ENCODE peak calls at places on chromosomes 3 and 15, in seven cellular contexts. H is OCI-LY7; F is A673; D is CD8-positive, alpha-beta memory T cell; O is left lung; J is sigmoid colon; E is heart right ventricle. P is an unnamed sample. For H3K4me1, the result is how much of the 10 kb centered on the place peaks cover.

GRCh38 chr15:82301296-82302016 is 38.8 kb downstream of the SAXO2 start:
- DNase-seq in H (no peak), F (no peak), D (no peak), O (no peak), J (no peak), E (no peak), P (no peak)

GRCh38 chr3:180987344-180987743 is 2.2 kb downstream of the DNAJC19 start:
- DNase-seq in H (no peak), F (no peak), D (no peak), O (no peak), J (no peak), E (no peak), P (no peak)

GRCh38 chr3:120678984-120679383 is 3.1 kb downstream of the HGD start:
- DNase-seq in H (peak), F (no peak), D (no peak), O (no peak), J (no peak), E (no peak), P (no peak)

GRCh38 chr15:51758645-51759044 is 7.2 kb downstream of the TMOD2 start:
- DNase-seq in H (no peak), F (no peak), D (no peak), O (no peak), J (peak), E (peak), P (no peak)

GRCh38 chr3:158718490-158719170 is 13.6 kb downstream of the RARRES1 start:
- DNase-seq in H (no peak), F (no peak), D (no peak), O (no peak), J (no peak), E (no peak), P (no peak)

GRCh38 chr3:38636464-38636863 is 13.0 kb downstream of the SCN5A start:
- DNase-seq in H (no peak), F (no peak), D (no peak), O (no peak), J (no peak), E (no peak), P (no peak)

GRCh38 chr3:147328711-147329110 is 77.6 kb downstream of the ZIC4 start:
- DNase-seq in H (no peak), F (no peak), D (no peak), O (no peak), J (no peak), E (no peak), P (no peak)

GRCh38 chr3:123110238-123110952 is 43.6 kb downstream of the PDIA5 start:
- DNase-seq in H (no peak), F (peak), D (no peak), O (no peak), J (no peak), E (no peak), P (no peak)

GRCh38 chr3:187490366-187490765 is 122.2 kb downstream of the RTP4 start:
- DNase-seq in H (no peak), F (no peak), D (no peak), O (no peak), J (no peak), E (no peak), P (no peak)

DNA sequence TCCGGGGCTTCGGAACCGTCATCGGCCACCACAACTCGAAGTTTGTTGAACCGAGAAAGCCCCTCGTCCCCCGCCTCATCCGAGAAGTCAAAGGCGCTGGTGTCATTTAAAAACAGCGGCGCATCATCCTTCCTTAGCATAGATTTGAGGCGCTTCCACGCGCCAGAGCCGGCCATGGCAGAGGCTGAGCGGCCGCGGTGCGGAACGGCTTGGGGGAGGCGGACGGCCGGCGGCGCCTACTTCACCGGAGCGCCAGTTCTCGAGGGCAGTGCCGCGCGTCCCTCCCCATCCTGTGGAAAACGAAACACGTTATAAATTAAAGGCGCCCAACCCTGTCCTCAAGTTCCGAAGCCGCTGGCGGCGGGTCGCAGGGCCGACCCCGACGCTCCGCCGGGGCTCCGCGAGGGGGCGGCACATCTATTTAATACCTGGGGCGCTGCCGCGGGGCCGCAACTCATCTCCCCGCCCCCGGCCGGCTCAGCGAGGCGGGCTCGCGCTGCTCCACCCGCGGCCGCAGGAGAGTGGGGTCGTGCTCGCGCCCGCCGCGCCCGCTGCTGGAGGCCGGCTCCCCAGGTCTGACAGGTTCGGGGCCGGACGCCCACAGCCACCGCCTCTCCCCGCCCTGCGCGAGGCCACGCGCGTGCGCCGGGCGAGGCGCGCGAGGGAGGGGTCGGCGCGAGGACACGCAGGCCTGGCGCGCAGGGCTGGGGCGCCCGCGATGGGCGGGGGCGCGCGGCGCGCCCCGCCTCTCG is at the start of gene SLC30A4:
- DNase-seq in H (peak), F (peak), D (peak), O (peak), J (peak), E (peak), P (peak)
- H3K4me1 ChIP-seq in H (under half), F (under half), D (under half), O (under half), J (under half), E (under half), P (under half)

GRCh38 chr15:67091966-67092677 is 26.7 kb downstream of the SMAD3 start:
- DNase-seq in H (no peak), F (no peak), D (no peak), O (no peak), J (no peak), E (no peak), P (no peak)
- H3K4me1 ChIP-seq in H (half or more), F (under half), D (half or more), O (under half), J (half or more), E (half or more), P (half or more)

GRCh38 chr3:49092948-49093852 is 671 bp downstream of the QRICH1 start:
- DNase-seq in H (peak), F (peak), D (peak), O (peak), J (peak), E (peak), P (peak)
- H3K4me1 ChIP-seq in H (under half), F (under half), D (under half), O (under half), J (half or more), E (half or more), P (under half)

GRCh38 chr3:14406336-14406735 is 3.9 kb downstream of the SLC6A6 start:
- DNase-seq in H (no peak), F (no peak), D (no peak), O (no peak), J (no peak), E (no peak), P (no peak)

GRCh38 chr3:14405120-14405885 is 2.9 kb downstream of the SLC6A6 start:
- DNase-seq in H (no peak), F (no peak), D (no peak), O (no peak), J (no peak), E (no peak), P (no peak)

GRCh38 chr3:14405886-14406238 is 3.5 kb downstream of the SLC6A6 start:
- DNase-seq in H (no peak), F (no peak), D (no peak), O (no peak), J (no peak), E (no peak), P (no peak)

GRCh38 chr3:14406762-14407161 is 4.4 kb downstream of the SLC6A6 start:
- DNase-seq in H (no peak), F (no peak), D (no peak), O (no peak), J (no peak), E (no peak), P (no peak)

GRCh38 chr3:14407203-14407602 is 4.8 kb downstream of the SLC6A6 start:
- DNase-seq in H (peak), F (no peak), D (no peak), O (no peak), J (no peak), E (no peak), P (no peak)
- H3K4me1 ChIP-seq in H (half or more), F (under half), D (under half), O (under half), J (under half), E (under half), P (half or more)

DNA sequence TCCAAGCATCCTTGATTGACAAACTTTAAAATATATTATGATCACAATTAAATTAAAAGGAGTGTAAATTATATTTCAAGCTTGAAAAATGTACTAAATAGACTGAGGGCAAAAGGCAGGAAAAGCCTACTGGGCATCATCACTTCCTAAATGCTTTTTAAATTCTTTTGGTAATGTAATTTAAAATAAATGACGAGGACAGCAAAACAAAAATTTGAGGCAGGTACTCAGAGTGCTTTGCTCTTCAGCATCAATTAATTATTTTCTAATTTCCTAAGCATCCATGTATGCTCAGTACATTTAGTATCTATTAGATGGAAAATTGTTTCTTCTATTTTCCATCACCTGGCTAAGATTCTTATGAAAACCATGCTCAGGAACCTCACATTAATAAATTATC is 5.2 kb downstream of the CBLB start:
- DNase-seq in H (no peak), F (no peak), D (no peak), O (no peak), J (no peak), E (no peak), P (no peak)
- H3K4me1 ChIP-seq in H (half or more), F (under half), D (half or more), O (under half), J (under half), E (half or more), P (under half)

GRCh38 chr3:45607790-45608189 is 13.2 kb downstream of the LIMD1 start:
- DNase-seq in H (no peak), F (no peak), D (no peak), O (no peak), J (no peak), E (peak), P (no peak)
- H3K4me1 ChIP-seq in H (under half), F (under half), D (under half), O (under half), J (half or more), E (half or more), P (half or more)

P was measured in suprapubic skin.